ENCODE peak calls at places on chromosomes 1 and 21, in six cellular contexts. G is neural progenitor cell, N is IMR-90, J is hepatocyte, B is PC-9, H is mesenchymal stem cell. E is an unnamed sample.

GRCh38 chr1:200154069-200154767 is 126.7 kb downstream of the NR5A2 start:
- DNase-seq in G (no peak), N (peak), J (no peak), B (no peak), H (peak), E (no peak)

GRCh38 chr1:165284471-165284870 is 72.0 kb downstream of the LMX1A start:
- DNase-seq in G (no peak), N (no peak), J (no peak), B (no peak), H (no peak), E (no peak)

GRCh38 chr1:22817462-22817861 is 106.8 kb downstream of the EPHB2 start:
- DNase-seq in G (no peak), N (no peak), J (no peak), B (no peak), H (no peak), E (peak)

GRCh38 chr1:29162476-29163138 is 19.1 kb downstream of the SRSF4 start:
- DNase-seq in G (no peak), N (no peak), J (no peak), B (no peak), H (no peak), E (no peak)

GRCh38 chr1:183841950-183842816 is 37.3 kb downstream of the RGL1 start:
- DNase-seq in G (no peak), N (peak), J (peak), B (no peak), H (peak), E (peak)

GRCh38 chr1:165629848-165630628 is 996 bp upstream of the MGST3 start:
- DNase-seq in G (peak), N (no peak), J (no peak), B (no peak), H (no peak), E (no peak)

GRCh38 chr1:229133151-229133550 is 137.8 kb upstream of the RAB4A start:
- DNase-seq in G (no peak), N (no peak), J (no peak), B (no peak), H (no peak), E (no peak)

GRCh38 chr1:242189591-242189990 is 190.7 kb upstream of the MAP1LC3C start:
- DNase-seq in G (no peak), N (no peak), J (no peak), B (no peak), H (no peak), E (no peak)

GRCh38 chr1:185694081-185694480 is 40.1 kb upstream of the HMCN1 start:
- DNase-seq in G (no peak), N (no peak), J (peak), B (no peak), H (no peak), E (no peak)

GRCh38 chr21:41703857-41704501 is 62.9 kb downstream of the RIPK4 start:
- DNase-seq in G (no peak), N (no peak), J (peak), B (peak), H (no peak), E (no peak)

GRCh38 chr1:58338081-58338480 is 208.4 kb downstream of the OMA1 start:
- DNase-seq in G (no peak), N (no peak), J (no peak), B (no peak), H (no peak), E (no peak)

GRCh38 chr1:32904797-32905196 is 3.6 kb upstream of the TMEM54 start:
- DNase-seq in G (no peak), N (no peak), J (no peak), B (no peak), H (no peak), E (no peak)

GRCh38 chr1:47745725-47746609 is 251.2 kb downstream of the TRABD2B start:
- DNase-seq in G (no peak), N (no peak), J (no peak), B (no peak), H (no peak), E (no peak)

GRCh38 chr21:36535618-36536241 is 55.8 kb upstream of the CLDN14 start:
- DNase-seq in G (no peak), N (no peak), J (no peak), B (no peak), H (no peak), E (no peak)

GRCh38 chr1:183636783-183637182 is 1.2 kb upstream of the ARPC5 start:
- DNase-seq in G (no peak), N (no peak), J (no peak), B (no peak), H (no peak), E (no peak)

GRCh38 chr1:160032165-160032827 is 506 bp upstream of the PIGM start:
- DNase-seq in G (peak), N (no peak), J (no peak), B (no peak), H (no peak), E (no peak)

GRCh38 chr1:181972256-181972655 is 89.3 kb downstream of the ZNF648 start:
- DNase-seq in G (no peak), N (no peak), J (no peak), B (no peak), H (no peak), E (no peak)

GRCh38 chr1:69373520-69373919 is 194.2 kb upstream of the LRRC7 start:
- DNase-seq in G (no peak), N (no peak), J (no peak), B (no peak), H (no peak), E (no peak)

GRCh38 chr1:247517795-247518612 is 18.2 kb downstream of the OR2C3 start:
- DNase-seq in G (no peak), N (no peak), J (no peak), B (no peak), H (no peak), E (no peak)

GRCh38 chr1:203521071-203521794 is 27.3 kb downstream of the OPTC start:
- DNase-seq in G (no peak), N (peak), J (peak), B (no peak), H (no peak), E (no peak)
- H2AFZ ChIP-seq in G (no peak), N (peak), J (no peak), B (no peak), H (no peak), E (no peak)

GRCh38 chr1:168139070-168139469 is 2.3 kb upstream of the GPR161 start:
- DNase-seq in G (no peak), N (no peak), J (no peak), B (no peak), H (no peak), E (no peak)
- H2AFZ ChIP-seq in G (no peak), N (no peak), J (no peak), B (no peak), H (no peak), E (no peak)

GRCh38 chr1:211783897-211784296 is 46.7 kb downstream of the LPGAT1 start:
- DNase-seq in G (no peak), N (no peak), J (peak), B (no peak), H (no peak), E (no peak)

GRCh38 chr1:211783266-211783665 is 47.3 kb downstream of the LPGAT1 start:
- DNase-seq in G (no peak), N (no peak), J (no peak), B (no peak), H (no peak), E (no peak)

DNA sequence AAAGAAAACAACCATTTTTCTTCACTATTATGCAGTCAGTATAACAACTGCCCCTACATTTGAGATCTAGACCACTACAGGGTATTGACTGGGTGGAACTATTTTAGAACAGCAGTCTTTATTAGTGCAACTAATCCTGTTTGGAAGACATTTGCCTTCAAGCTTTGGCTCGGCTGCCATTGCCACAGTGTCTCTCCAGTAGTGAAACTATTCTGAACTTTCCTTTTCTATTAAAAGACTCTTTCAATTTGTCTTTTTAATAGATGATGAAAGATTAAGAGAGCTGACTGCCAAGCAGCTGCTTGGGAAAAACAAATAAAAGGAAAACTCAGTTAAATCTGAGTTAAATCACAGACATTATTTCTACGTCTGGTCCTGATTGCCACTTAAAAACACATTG is 49.3 kb downstream of the LPGAT1 start:
- DNase-seq in G (no peak), N (no peak), J (no peak), B (no peak), H (no peak), E (no peak)
- H2AFZ ChIP-seq in G (no peak), N (no peak), J (no peak), B (no peak), H (no peak), E (no peak)

DNA sequence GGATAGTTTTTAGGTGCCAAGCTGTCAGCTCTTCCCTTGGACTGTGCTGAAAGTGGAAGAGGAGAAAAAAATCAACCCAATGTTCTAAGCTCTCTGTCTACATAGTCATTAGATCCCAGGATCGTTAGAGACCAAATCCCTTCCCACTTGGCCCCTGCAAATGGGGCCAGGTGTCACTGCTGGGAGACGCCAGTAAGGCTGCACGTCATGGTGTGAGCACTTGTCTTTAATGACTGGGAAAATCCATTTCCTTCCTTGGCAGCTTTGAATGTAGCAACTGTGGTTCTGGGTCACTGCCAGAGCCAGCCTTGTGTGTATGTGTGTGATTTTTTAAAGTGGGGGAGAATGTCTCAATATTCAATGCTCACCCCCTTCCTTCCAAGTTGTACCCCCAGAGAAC is 59.9 kb downstream of the MAN1C1 start:
- DNase-seq in G (no peak), N (peak), J (no peak), B (no peak), H (peak), E (no peak)
- H2AFZ ChIP-seq in G (no peak), N (no peak), J (no peak), B (no peak), H (no peak), E (no peak)

GRCh38 chr1:109356959-109357358 is 40.8 kb downstream of the SORT1 start:
- DNase-seq in G (no peak), N (peak), J (no peak), B (peak), H (peak), E (no peak)
- H2AFZ ChIP-seq in G (no peak), N (no peak), J (no peak), B (no peak), H (no peak), E (no peak)

GRCh38 chr1:109877320-109877771 is 33.3 kb upstream of the CSF1 start:
- DNase-seq in G (peak), N (peak), J (peak), B (peak), H (peak), E (peak)
- H2AFZ ChIP-seq in G (peak), N (peak), J (peak), B (peak), H (peak), E (peak)

GRCh38 chr1:1596493-1597274 is 3.3 kb downstream of the FNDC10 start:
- DNase-seq in G (no peak), N (no peak), J (no peak), B (no peak), H (no peak), E (peak)

GRCh38 chr1:1599030-1599916 is 662 bp downstream of the FNDC10 start:
- DNase-seq in G (peak), N (peak), J (peak), B (no peak), H (peak), E (peak)

GRCh38 chr1:1598720-1599029 is 1.3 kb downstream of the FNDC10 start:
- DNase-seq in G (no peak), N (no peak), J (no peak), B (no peak), H (no peak), E (peak)

GRCh38 chr1:1598051-1598719 is 1.8 kb downstream of the FNDC10 start:
- DNase-seq in G (no peak), N (no peak), J (no peak), B (no peak), H (no peak), E (peak)

GRCh38 chr1:1597275-1597930 is 2.5 kb downstream of the FNDC10 start:
- DNase-seq in G (peak), N (no peak), J (peak), B (no peak), H (no peak), E (peak)
- H2AFZ ChIP-seq in G (no peak), N (peak), J (no peak), B (no peak), H (no peak), E (no peak)

DNA sequence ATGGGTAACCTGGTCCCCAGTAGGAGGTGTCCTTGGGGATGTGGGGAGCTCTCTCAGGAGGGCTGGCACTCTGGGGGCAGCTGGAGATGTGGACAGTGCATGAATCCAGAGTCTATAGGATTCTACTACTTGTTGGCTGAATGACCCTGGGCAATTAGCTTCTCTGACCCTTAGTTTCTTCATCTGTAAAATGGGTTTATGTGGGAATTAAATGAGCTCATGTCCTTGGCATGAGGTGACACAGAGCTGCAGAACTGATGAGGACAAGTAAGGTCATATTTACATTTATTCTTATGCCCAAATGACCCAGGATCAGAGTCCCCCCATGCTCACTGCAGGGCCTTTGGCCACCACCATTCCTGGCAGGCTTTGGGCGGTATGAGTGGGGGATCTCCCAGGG is 29.3 kb downstream of the FOXO6 start:
- DNase-seq in G (no peak), N (no peak), J (no peak), B (no peak), H (no peak), E (no peak)
- H2AFZ ChIP-seq in G (no peak), N (no peak), J (no peak), B (no peak), H (no peak), E (no peak)

DNA sequence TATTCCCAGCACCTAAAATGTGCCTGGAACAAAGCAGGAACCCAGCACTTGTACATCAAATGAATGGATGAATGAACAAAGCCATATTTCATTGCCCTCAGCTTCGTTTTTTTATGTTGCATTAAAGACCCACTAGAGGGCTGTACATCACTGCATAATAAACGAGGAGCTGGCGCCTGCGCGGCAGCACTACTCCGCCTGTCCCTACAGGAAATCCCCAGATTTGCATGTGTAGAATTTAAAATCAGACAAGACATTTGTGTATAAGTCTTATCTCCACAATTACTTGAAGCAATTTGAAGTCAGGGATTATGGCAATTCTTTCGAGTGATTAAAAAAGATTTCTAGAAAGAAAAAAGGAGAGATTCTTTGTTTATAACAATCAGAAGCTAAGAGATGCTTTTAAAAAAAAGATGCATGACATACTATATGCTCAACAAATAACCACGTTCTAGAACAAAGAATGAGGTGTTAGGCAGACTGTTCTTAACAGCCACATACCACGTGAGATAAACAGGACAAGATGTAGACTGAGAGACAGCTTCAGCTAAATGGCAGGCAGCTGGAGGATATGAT is 5.4 kb upstream of the NEK2 start:
- DNase-seq in G (peak), N (peak), J (peak), B (peak), H (peak), E (peak)
- H2AFZ ChIP-seq in G (peak), N (no peak), J (peak), B (peak), H (no peak), E (peak)